ENCODE peak calls at places on chromosomes 7 and 10, in five cellular contexts. N is K562, W is H1, Q is GM12878, I is HepG2. Y is an unnamed sample. For H3K4me1, the result is how much of the 10 kb centered on the place peaks cover.

GRCh38 chr7:136807598-136807997 is 60.9 kb upstream of the CHRM2 start:
- DNase-seq in N (no peak), W (no peak), Q (no peak), I (no peak), Y (peak)

GRCh38 chr7:46485481-46486065 is 564.5 kb upstream of the IGFBP3 start:
- DNase-seq in N (no peak), W (no peak), Q (no peak), I (no peak), Y (no peak)

GRCh38 chr10:48476279-48476982 is 128.4 kb downstream of the ARHGAP22 start:
- DNase-seq in N (no peak), W (no peak), Q (no peak), I (no peak), Y (no peak)

GRCh38 chr7:111871283-111871682 is 309.0 kb upstream of the IMMP2L start:
- DNase-seq in N (no peak), W (no peak), Q (no peak), I (no peak), Y (no peak)

GRCh38 chr7:1065263-1066260 is 21.2 kb downstream of the GPR146 start:
- DNase-seq in N (peak), W (peak), Q (no peak), I (peak), Y (peak)

GRCh38 chr10:29820890-29821398 is 186.2 kb upstream of the SVIL start:
- DNase-seq in N (no peak), W (no peak), Q (no peak), I (no peak), Y (no peak)

GRCh38 chr10:60042959-60043358 is 136.6 kb upstream of the CCDC6 start:
- DNase-seq in N (no peak), W (no peak), Q (no peak), I (no peak), Y (no peak)

GRCh38 chr7:36057375-36057774 is 95.7 kb upstream of the EEPD1 start:
- DNase-seq in N (no peak), W (no peak), Q (no peak), I (no peak), Y (no peak)

GRCh38 chr10:58641095-58641531 is 128.4 kb downstream of the BICC1 start:
- DNase-seq in N (no peak), W (no peak), Q (no peak), I (peak), Y (peak)

GRCh38 chr7:92246363-92247101 is 758 bp downstream of the ANKIB1 start:
- DNase-seq in N (peak), W (no peak), Q (no peak), I (no peak), Y (peak)

GRCh38 chr10:29751686-29752085 is 116.9 kb upstream of the SVIL start:
- DNase-seq in N (no peak), W (no peak), Q (no peak), I (no peak), Y (no peak)

GRCh38 chr7:118477026-118477425 is 252.5 kb downstream of the ANKRD7 start:
- DNase-seq in N (no peak), W (no peak), Q (no peak), I (no peak), Y (no peak)

GRCh38 chr7:6536899-6537298 is 14.4 kb downstream of the GRID2IP start:
- DNase-seq in N (peak), W (peak), Q (no peak), I (no peak), Y (peak)

GRCh38 chr7:91892821-91893340 is 12.4 kb upstream of the MTERF1 start:
- DNase-seq in N (no peak), W (no peak), Q (no peak), I (no peak), Y (no peak)

GRCh38 chr10:31602541-31603244 is 283.7 kb downstream of the ZEB1 start:
- DNase-seq in N (no peak), W (no peak), Q (no peak), I (no peak), Y (peak)

GRCh38 chr7:86574006-86574405 is 69.7 kb upstream of the GRM3 start:
- DNase-seq in N (no peak), W (no peak), Q (no peak), I (no peak), Y (no peak)

GRCh38 chr10:77458986-77459590 is 178.5 kb downstream of the KCNMA1 start:
- DNase-seq in N (no peak), W (no peak), Q (no peak), I (no peak), Y (no peak)

GRCh38 chr10:90701428-90701827 is 156.4 kb downstream of the HTR7 start:
- DNase-seq in N (no peak), W (no peak), Q (no peak), I (no peak), Y (no peak)

GRCh38 chr7:73688288-73688687 is 4.9 kb downstream of the BUD23 start:
- DNase-seq in N (no peak), W (no peak), Q (no peak), I (no peak), Y (no peak)

GRCh38 chr10:121813211-121813812 is 114.5 kb downstream of the ATE1 start:
- DNase-seq in N (no peak), W (no peak), Q (no peak), I (no peak), Y (no peak)

GRCh38 chr10:46327685-46328084 is 40.9 kb downstream of the ANTXRL start:
- DNase-seq in N (no peak), W (no peak), Q (no peak), I (no peak), Y (no peak)

GRCh38 chr7:2011266-2012043 is 221.3 kb downstream of the MAD1L1 start:
- DNase-seq in N (no peak), W (no peak), Q (no peak), I (no peak), Y (no peak)

GRCh38 chr10:74282853-74283205 is 131.8 kb downstream of the ADK start:
- DNase-seq in N (no peak), W (no peak), Q (no peak), I (no peak), Y (no peak)

GRCh38 chr10:113187066-113187777 is 237.2 kb downstream of the TCF7L2 start:
- DNase-seq in N (no peak), W (no peak), Q (no peak), I (peak), Y (no peak)

GRCh38 chr7:69994218-69994617 is 395.9 kb downstream of the AUTS2 start:
- DNase-seq in N (no peak), W (no peak), Q (no peak), I (no peak), Y (no peak)

GRCh38 chr10:21523557-21524008 is 1.9 kb downstream of the SKIDA1 start:
- DNase-seq in N (no peak), W (no peak), Q (no peak), I (peak), Y (no peak)
- H3K4me1 ChIP-seq in N (under half), W (under half), Q (under half), I (under half), Y (half or more)

GRCh38 chr10:79298403-79299244 is 48.6 kb upstream of the PPIF start:
- DNase-seq in N (peak), W (no peak), Q (no peak), I (peak), Y (no peak)

GRCh38 chr10:79299397-79300370 is 47.6 kb upstream of the PPIF start:
- DNase-seq in N (no peak), W (no peak), Q (no peak), I (no peak), Y (no peak)

GRCh38 chr10:79303631-79304478 is 43.4 kb upstream of the PPIF start:
- DNase-seq in N (no peak), W (no peak), Q (no peak), I (no peak), Y (no peak)

GRCh38 chr10:79301754-79302530 is 45.3 kb upstream of the PPIF start:
- DNase-seq in N (no peak), W (no peak), Q (no peak), I (no peak), Y (no peak)

DNA sequence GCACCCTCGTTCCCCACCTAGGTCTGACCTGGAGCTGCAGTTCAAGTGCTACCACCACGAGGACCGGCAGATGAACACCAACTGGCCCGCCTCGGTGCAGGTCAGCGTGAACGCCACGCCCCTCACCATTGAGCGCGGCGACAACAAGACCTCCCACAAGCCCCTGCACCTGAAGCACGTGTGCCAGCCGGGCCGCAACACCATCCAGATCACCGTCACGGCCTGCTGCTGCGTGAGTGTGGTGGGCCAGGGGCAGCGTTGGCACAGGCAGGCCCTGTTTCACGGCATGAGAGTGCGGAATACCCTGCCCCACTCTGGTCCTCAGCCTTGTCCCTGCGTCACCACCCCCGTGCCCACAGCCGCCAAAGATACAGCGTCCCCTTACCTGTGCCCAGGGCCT is 46.6 kb upstream of the PPIF start:
- DNase-seq in N (no peak), W (no peak), Q (no peak), I (no peak), Y (no peak)
- TF ChIP-seq POLR2AphosphoS5 in N (no peak), W (no peak), Q (no peak), I (no peak), Y (no peak)

GRCh38 chr10:129509835-129510234 is 42.8 kb downstream of the MGMT start:
- DNase-seq in N (no peak), W (no peak), Q (no peak), I (no peak), Y (no peak)
- TF ChIP-seq CREB1 in N (no peak), W (no peak), Q (no peak), I (no peak), Y (no peak)

GRCh38 chr10:80489371-80490112 is 35.4 kb downstream of the TSPAN14 start:
- DNase-seq in N (no peak), W (no peak), Q (no peak), I (no peak), Y (no peak)

GRCh38 chr10:80486785-80487421 is 32.8 kb downstream of the TSPAN14 start:
- DNase-seq in N (no peak), W (no peak), Q (no peak), I (no peak), Y (no peak)

GRCh38 chr10:80487422-80487785 is 33.3 kb downstream of the TSPAN14 start:
- DNase-seq in N (no peak), W (no peak), Q (no peak), I (no peak), Y (no peak)

GRCh38 chr10:80487791-80488538 is 33.9 kb downstream of the TSPAN14 start:
- DNase-seq in N (no peak), W (no peak), Q (no peak), I (no peak), Y (no peak)

GRCh38 chr10:80488539-80489066 is 34.5 kb downstream of the TSPAN14 start:
- DNase-seq in N (no peak), W (no peak), Q (no peak), I (no peak), Y (no peak)
- H3K4me1 ChIP-seq in N (half or more), W (under half), Q (under half), I (half or more), Y (under half)